ENCODE peak calls at places on chromosomes 16 and 17, in six cellular contexts. Z is prostate gland, X is stomach, B is transverse colon, S is SK-N-SH, V is esophagus muscularis mucosa. J is an unnamed sample.

GRCh38 chr17:17767096-17767470 is 69.7 kb downstream of the SREBF1 start:
- DNase-seq in Z (no peak), X (no peak), B (no peak), S (no peak), V (no peak), J (no peak)

GRCh38 chr17:52660692-52661091 is 502.2 kb upstream of the CA10 start:
- DNase-seq in Z (no peak), X (no peak), B (no peak), S (no peak), V (no peak), J (no peak)

GRCh38 chr17:79078476-79079190 is 4.0 kb downstream of the ENGASE start:
- DNase-seq in Z (no peak), X (no peak), B (peak; percentile 64), S (peak; percentile 26), V (no peak), J (no peak)

GRCh38 chr17:80847506-80848230 is 144.0 kb upstream of the CHMP6 start:
- DNase-seq in Z (no peak), X (no peak), B (peak; percentile 75), S (no peak), V (no peak), J (no peak)

GRCh38 chr17:6506679-6507231 is 49.6 kb downstream of the PITPNM3 start:
- DNase-seq in Z (no peak), X (peak; percentile 45), B (peak; percentile 82), S (no peak), V (no peak), J (no peak)

GRCh38 chr16:86294535-86294934 is 215.8 kb upstream of the FOXF1 start:
- DNase-seq in Z (no peak), X (no peak), B (peak; percentile 41), S (no peak), V (no peak), J (no peak)

GRCh38 chr16:48109496-48109895 is 46.3 kb downstream of the ABCC12 start:
- DNase-seq in Z (no peak), X (no peak), B (no peak), S (no peak), V (no peak), J (no peak)

GRCh38 chr17:57572062-57572461 is 173.0 kb downstream of the CCDC182 start:
- DNase-seq in Z (no peak), X (no peak), B (no peak), S (no peak), V (no peak), J (no peak)

GRCh38 chr16:21946889-21947635 is 6.1 kb upstream of the UQCRC2 start:
- DNase-seq in Z (no peak), X (no peak), B (no peak), S (no peak), V (no peak), J (no peak)

GRCh38 chr16:89656435-89657121 is 930 bp downstream of the CHMP1A start:
- DNase-seq in Z (no peak), X (no peak), B (no peak), S (no peak), V (no peak), J (no peak)

GRCh38 chr17:27651411-27652345 is 20.7 kb downstream of the LGALS9 start:
- DNase-seq in Z (peak; percentile 43), X (peak; percentile 77), B (peak; percentile 81), S (peak; percentile 26), V (no peak), J (peak; percentile 8)

GRCh38 chr16:71421911-71422310 is 19.9 kb downstream of the TLE7 start:
- DNase-seq in Z (no peak), X (no peak), B (peak; percentile 27), S (peak; percentile 36), V (no peak), J (no peak)

GRCh38 chr16:56337131-56337857 is 88.1 kb downstream of the AMFR start:
- DNase-seq in Z (no peak), X (no peak), B (no peak), S (no peak), V (no peak), J (no peak)

GRCh38 chr17:45929344-45929743 is 35.0 kb downstream of the MAPT start:
- DNase-seq in Z (no peak), X (no peak), B (no peak), S (no peak), V (no peak), J (no peak)

GRCh38 chr17:80254396-80255241 is 6.0 kb upstream of the RNF213 start:
- DNase-seq in Z (peak; percentile 82), X (peak; percentile 58), B (peak; percentile 70), S (peak; percentile 41), V (no peak), J (peak; percentile 80)

GRCh38 chr17:76997981-76998531 is 129.9 kb downstream of the MGAT5B start:
- DNase-seq in Z (no peak), X (no peak), B (peak; percentile 11), S (peak; percentile 12), V (no peak), J (no peak)

GRCh38 chr16:87950765-87951549 is at the start of gene BANP:
- DNase-seq in Z (peak; percentile 98), X (peak; percentile 98), B (peak; percentile 98), S (peak; percentile 99), V (peak; percentile 98), J (peak; percentile 89)

GRCh38 chr16:66695935-66696668 is 441 bp downstream of the CMTM4 start:
- DNase-seq in Z (peak; percentile 54), X (peak; percentile 73), B (peak; percentile 77), S (no peak), V (no peak), J (no peak)

GRCh38 chr17:57431415-57431814 is 175.1 kb downstream of the MSI2 start:
- DNase-seq in Z (no peak), X (no peak), B (no peak), S (no peak), V (no peak), J (no peak)

GRCh38 chr16:23508589-23509440 is 1.5 kb downstream of the GGA2 start:
- DNase-seq in Z (no peak), X (no peak), B (peak; percentile 34), S (no peak), V (no peak), J (no peak)

GRCh38 chr17:30520436-30520835 is 43.2 kb downstream of the GOSR1 start:
- DNase-seq in Z (no peak), X (no peak), B (no peak), S (no peak), V (no peak), J (no peak)

GRCh38 chr17:60107526-60108257 is 29.0 kb upstream of the HEATR6 start:
- DNase-seq in Z (peak; percentile 1), X (no peak), B (no peak), S (no peak), V (no peak), J (no peak)

GRCh38 chr17:2564876-2565275 is 28.6 kb upstream of the PAFAH1B1 start:
- DNase-seq in Z (peak; percentile 36), X (peak; percentile 47), B (peak; percentile 23), S (no peak), V (no peak), J (no peak)

GRCh38 chr17:52233176-52233575 is 74.7 kb upstream of the CA10 start:
- DNase-seq in Z (no peak), X (no peak), B (no peak), S (no peak), V (no peak), J (no peak)

GRCh38 chr17:71757156-71757555 is 363.7 kb upstream of the SOX9 start:
- DNase-seq in Z (no peak), X (no peak), B (no peak), S (peak; percentile 31), V (no peak), J (no peak)

GRCh38 chr17:62134397-62134796 is 69.3 kb upstream of the MED13 start:
- DNase-seq in Z (no peak), X (no peak), B (no peak), S (no peak), V (no peak), J (no peak)

DNA sequence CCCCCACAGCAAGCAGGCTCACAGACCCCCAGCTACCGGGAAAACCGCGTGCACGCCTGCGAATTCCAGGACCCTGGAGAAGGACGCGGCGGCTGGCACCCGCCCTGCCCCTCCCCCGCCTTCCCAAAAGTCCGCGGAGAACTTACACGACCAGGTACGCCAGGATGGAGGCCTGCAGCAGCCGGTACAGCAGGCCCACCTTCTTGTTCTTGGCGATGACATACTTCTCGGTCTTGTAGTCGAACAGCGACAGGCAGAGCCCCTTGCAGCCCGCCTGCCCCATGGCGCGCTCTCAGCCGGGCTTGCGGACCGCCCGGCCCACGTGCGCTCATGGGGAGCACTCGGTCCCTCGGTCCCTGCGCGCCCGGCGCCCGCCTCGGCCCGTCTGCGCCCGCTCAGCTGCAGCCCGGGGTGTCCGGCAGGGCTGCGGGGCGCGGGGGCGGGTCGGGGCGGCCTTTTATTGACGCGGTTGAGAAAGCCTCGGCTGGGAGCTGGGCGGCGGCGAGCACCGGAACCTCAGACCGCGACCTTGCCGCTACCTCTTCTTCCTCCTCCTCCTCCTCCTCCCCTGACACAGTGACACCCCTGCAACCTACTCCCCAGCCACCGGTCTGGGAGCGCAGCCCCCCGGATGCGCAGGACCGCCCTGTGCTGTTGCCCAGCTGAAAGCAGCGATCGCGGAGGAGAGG is at the start of gene P2RX5:
- DNase-seq in Z (no peak), X (no peak), B (peak; percentile 57), S (peak; percentile 81), V (no peak), J (no peak)
- TF ChIP-seq POLR2AphosphoS5 in Z (no peak), X (no peak), B (no peak), S (no peak), V (no peak), J (no peak)

GRCh38 chr17:40110026-40110425 is 9.6 kb upstream of the NR1D1 start:
- DNase-seq in Z (no peak), X (no peak), B (no peak), S (no peak), V (no peak), J (no peak)
- TF ChIP-seq POLR2AphosphoS5 in Z (no peak), X (no peak), B (no peak), S (no peak), V (no peak), J (no peak)

GRCh38 chr17:8359769-8360168 is 16.7 kb downstream of the KRABD2 start:
- DNase-seq in Z (no peak), X (no peak), B (no peak), S (no peak), V (no peak), J (no peak)
- TF ChIP-seq POLR2AphosphoS5 in Z (no peak), X (no peak), B (no peak), S (no peak), V (peak; percentile 47), J (no peak)

GRCh38 chr16:68264128-68265077 is at the start of gene SLC7A6:
- DNase-seq in Z (peak; percentile 65), X (peak; percentile 79), B (peak; percentile 82), S (peak; percentile 93), V (peak; percentile 93), J (no peak)

GRCh38 chr16:68263559-68264127 is 683 bp upstream of the SLC7A6 start:
- DNase-seq in Z (no peak), X (no peak), B (no peak), S (no peak), V (no peak), J (no peak)

GRCh38 chr16:68269793-68270192 is 5.5 kb downstream of the SLC7A6 start:
- DNase-seq in Z (no peak), X (no peak), B (no peak), S (no peak), V (no peak), J (no peak)

GRCh38 chr16:68267612-68268405 is 3.5 kb downstream of the SLC7A6 start:
- DNase-seq in Z (no peak), X (no peak), B (no peak), S (no peak), V (no peak), J (no peak)

GRCh38 chr16:68265078-68265925 is 976 bp downstream of the SLC7A6 start:
- DNase-seq in Z (peak; percentile 71), X (peak; percentile 70), B (peak; percentile 76), S (peak; percentile 56), V (peak; percentile 93), J (no peak)
- TF ChIP-seq POLR2AphosphoS5 in Z (peak; percentile 73), X (peak; percentile 38), B (peak; percentile 50), S (no peak), V (peak; percentile 67), J (no peak)

J was measured in Panc1.